ENCODE peak calls at places on chromosomes 12 and 14, in eight cellular contexts. One of them, this sample, is unnamed.

GRCh38 chr12:122411537-122411936 is 10.9 kb downstream of the CLIP1 start:
- DNase-seq in NCI-H1436 treated with DMSO at 0.1 percent for 48 hours: no peak
- DNase-seq in HCT116: no peak
- DNase-seq in astrocyte of the spinal cord: no peak
- DNase-seq in stimulated activated CD4-positive, alpha-beta T cell treated with anti-CD3 and anti-CD28 coated beads, Interleukin-4, amount 100 ng/mL, for 24 hours: no peak
- DNase-seq in AG10803: no peak
- DNase-seq in epithelial cell of esophagus: no peak
- DNase-seq in H9: no peak
- DNase-seq in this sample: no peak

GRCh38 chr12:45329702-45330101 is 113.8 kb downstream of the ANO6 start:
- DNase-seq in NCI-H1436 treated with DMSO at 0.1 percent for 48 hours: no peak
- DNase-seq in HCT116: no peak
- DNase-seq in astrocyte of the spinal cord: no peak
- DNase-seq in stimulated activated CD4-positive, alpha-beta T cell treated with anti-CD3 and anti-CD28 coated beads, Interleukin-4, amount 100 ng/mL, for 24 hours: no peak
- DNase-seq in AG10803: no peak
- DNase-seq in epithelial cell of esophagus: no peak
- DNase-seq in H9: no peak
- DNase-seq in this sample: no peak

GRCh38 chr12:114403690-114404450 is 2.1 kb downstream of the TBX5 start:
- DNase-seq in NCI-H1436 treated with DMSO at 0.1 percent for 48 hours: no peak
- DNase-seq in HCT116: no peak
- DNase-seq in astrocyte of the spinal cord: no peak
- DNase-seq in stimulated activated CD4-positive, alpha-beta T cell treated with anti-CD3 and anti-CD28 coated beads, Interleukin-4, amount 100 ng/mL, for 24 hours: no peak
- DNase-seq in AG10803: no peak
- DNase-seq in epithelial cell of esophagus: no peak
- DNase-seq in H9: peak
- DNase-seq in this sample: no peak

GRCh38 chr14:102889615-102890014 is 32.8 kb upstream of the AMN start:
- DNase-seq in NCI-H1436 treated with DMSO at 0.1 percent for 48 hours: no peak
- DNase-seq in HCT116: no peak
- DNase-seq in astrocyte of the spinal cord: no peak
- DNase-seq in stimulated activated CD4-positive, alpha-beta T cell treated with anti-CD3 and anti-CD28 coated beads, Interleukin-4, amount 100 ng/mL, for 24 hours: no peak
- DNase-seq in AG10803: no peak
- DNase-seq in epithelial cell of esophagus: no peak
- DNase-seq in H9: no peak
- DNase-seq in this sample: no peak

GRCh38 chr12:56389215-56389850 is 26.7 kb upstream of the APOF start:
- DNase-seq in NCI-H1436 treated with DMSO at 0.1 percent for 48 hours: no peak
- DNase-seq in HCT116: no peak
- DNase-seq in astrocyte of the spinal cord: no peak
- DNase-seq in stimulated activated CD4-positive, alpha-beta T cell treated with anti-CD3 and anti-CD28 coated beads, Interleukin-4, amount 100 ng/mL, for 24 hours: no peak
- DNase-seq in AG10803: no peak
- DNase-seq in epithelial cell of esophagus: no peak
- DNase-seq in H9: no peak
- DNase-seq in this sample: no peak

GRCh38 chr12:121088208-121088585 is 44.5 kb upstream of the P2RX7 start:
- DNase-seq in NCI-H1436 treated with DMSO at 0.1 percent for 48 hours: no peak
- DNase-seq in HCT116: no peak
- DNase-seq in astrocyte of the spinal cord: no peak
- DNase-seq in stimulated activated CD4-positive, alpha-beta T cell treated with anti-CD3 and anti-CD28 coated beads, Interleukin-4, amount 100 ng/mL, for 24 hours: no peak
- DNase-seq in AG10803: no peak
- DNase-seq in epithelial cell of esophagus: no peak
- DNase-seq in H9: no peak
- DNase-seq in this sample: no peak

GRCh38 chr14:73591690-73592448 is at the start of gene ACOT4:
- DNase-seq in NCI-H1436 treated with DMSO at 0.1 percent for 48 hours: no peak
- DNase-seq in HCT116: no peak
- DNase-seq in astrocyte of the spinal cord: peak
- DNase-seq in stimulated activated CD4-positive, alpha-beta T cell treated with anti-CD3 and anti-CD28 coated beads, Interleukin-4, amount 100 ng/mL, for 24 hours: peak
- DNase-seq in AG10803: peak
- DNase-seq in epithelial cell of esophagus: peak
- DNase-seq in H9: peak
- DNase-seq in this sample: no peak

GRCh38 chr14:99326041-99326710 is 54.2 kb upstream of the BCL11B start:
- DNase-seq in NCI-H1436 treated with DMSO at 0.1 percent for 48 hours: no peak
- DNase-seq in HCT116: no peak
- DNase-seq in astrocyte of the spinal cord: no peak
- DNase-seq in stimulated activated CD4-positive, alpha-beta T cell treated with anti-CD3 and anti-CD28 coated beads, Interleukin-4, amount 100 ng/mL, for 24 hours: peak
- DNase-seq in AG10803: no peak
- DNase-seq in epithelial cell of esophagus: no peak
- DNase-seq in H9: no peak
- DNase-seq in this sample: no peak

GRCh38 chr12:48946206-48946605 is 11.1 kb downstream of the ARF3 start:
- DNase-seq in NCI-H1436 treated with DMSO at 0.1 percent for 48 hours: no peak
- DNase-seq in HCT116: no peak
- DNase-seq in astrocyte of the spinal cord: peak
- DNase-seq in stimulated activated CD4-positive, alpha-beta T cell treated with anti-CD3 and anti-CD28 coated beads, Interleukin-4, amount 100 ng/mL, for 24 hours: no peak
- DNase-seq in AG10803: no peak
- DNase-seq in epithelial cell of esophagus: no peak
- DNase-seq in H9: no peak
- DNase-seq in this sample: no peak